ENCODE peak calls at places on chromosomes 3 and 15, in nine cellular contexts. Q is astrocyte of the cerebellum, O is lower leg skin, B is right lobe of liver, M is PC-3, F is MG63, I is Karpas-422, A is AG04450, J is aorta. T is an unnamed sample.

GRCh38 chr15:83077487-83078230 is 10.6 kb upstream of the BTBD1 start:
- DNase-seq in Q (no peak), O (no peak), B (no peak), M (no peak), F (no peak), I (no peak), A (no peak), J (no peak), T (no peak)

GRCh38 chr3:13595001-13595421 is 46.1 kb downstream of the FBLN2 start:
- DNase-seq in Q (no peak), O (no peak), B (no peak), M (no peak), F (no peak), I (no peak), A (no peak), J (peak; percentile 60), T (no peak)

GRCh38 chr3:122268257-122269024 is 56.6 kb upstream of the CSTA start:
- DNase-seq in Q (no peak), O (no peak), B (no peak), M (no peak), F (no peak), I (no peak), A (no peak), J (no peak), T (no peak)

GRCh38 chr15:98666841-98667240 is 18.5 kb downstream of the IGF1R start:
- DNase-seq in Q (no peak), O (no peak), B (no peak), M (no peak), F (no peak), I (no peak), A (no peak), J (no peak), T (no peak)

GRCh38 chr15:48693474-48693873 is 48.0 kb upstream of the FBN1 start:
- DNase-seq in Q (no peak), O (no peak), B (no peak), M (peak; percentile 53), F (peak; percentile 65), I (no peak), A (no peak), J (no peak), T (no peak)

GRCh38 chr3:42846682-42847522 is 28.8 kb downstream of the CYP8B1 start:
- DNase-seq in Q (no peak), O (peak; percentile 84), B (no peak), M (no peak), F (no peak), I (no peak), A (no peak), J (no peak), T (no peak)

GRCh38 chr3:116000315-116000714 is 377.0 kb downstream of the GAP43 start:
- DNase-seq in Q (peak; percentile 80), O (no peak), B (no peak), M (peak; percentile 93), F (peak; percentile 81), I (no peak), A (peak; percentile 87), J (no peak), T (peak; percentile 96)

GRCh38 chr3:12100784-12101183 is 57.9 kb downstream of the TIMP4 start:
- DNase-seq in Q (no peak), O (no peak), B (no peak), M (no peak), F (no peak), I (no peak), A (no peak), J (no peak), T (no peak)

GRCh38 chr3:170909129-170909903 is 879 bp upstream of the EIF5A2 start:
- DNase-seq in Q (peak; percentile 54), O (peak; percentile 85), B (no peak), M (peak; percentile 95), F (peak; percentile 46), I (no peak), A (peak; percentile 89), J (no peak), T (peak; percentile 86)

GRCh38 chr15:83913034-83913632 is 259.2 kb downstream of the ADAMTSL3 start:
- DNase-seq in Q (no peak), O (no peak), B (no peak), M (no peak), F (no peak), I (no peak), A (no peak), J (no peak), T (no peak)

GRCh38 chr3:58578873-58579272 is 1.7 kb upstream of the FAM107A start:
- DNase-seq in Q (no peak), O (no peak), B (no peak), M (no peak), F (no peak), I (no peak), A (no peak), J (no peak), T (no peak)

GRCh38 chr3:58574682-58575081 is 2.5 kb downstream of the FAM107A start:
- DNase-seq in Q (no peak), O (no peak), B (no peak), M (no peak), F (no peak), I (no peak), A (no peak), J (no peak), T (no peak)

GRCh38 chr3:58576716-58577115 is 475 bp downstream of the FAM107A start:
- DNase-seq in Q (no peak), O (no peak), B (no peak), M (no peak), F (no peak), I (no peak), A (no peak), J (no peak), T (no peak)

GRCh38 chr3:58575986-58576652 is 1.1 kb downstream of the FAM107A start:
- DNase-seq in Q (no peak), O (no peak), B (no peak), M (no peak), F (peak; percentile 19), I (no peak), A (no peak), J (no peak), T (no peak)

DNA sequence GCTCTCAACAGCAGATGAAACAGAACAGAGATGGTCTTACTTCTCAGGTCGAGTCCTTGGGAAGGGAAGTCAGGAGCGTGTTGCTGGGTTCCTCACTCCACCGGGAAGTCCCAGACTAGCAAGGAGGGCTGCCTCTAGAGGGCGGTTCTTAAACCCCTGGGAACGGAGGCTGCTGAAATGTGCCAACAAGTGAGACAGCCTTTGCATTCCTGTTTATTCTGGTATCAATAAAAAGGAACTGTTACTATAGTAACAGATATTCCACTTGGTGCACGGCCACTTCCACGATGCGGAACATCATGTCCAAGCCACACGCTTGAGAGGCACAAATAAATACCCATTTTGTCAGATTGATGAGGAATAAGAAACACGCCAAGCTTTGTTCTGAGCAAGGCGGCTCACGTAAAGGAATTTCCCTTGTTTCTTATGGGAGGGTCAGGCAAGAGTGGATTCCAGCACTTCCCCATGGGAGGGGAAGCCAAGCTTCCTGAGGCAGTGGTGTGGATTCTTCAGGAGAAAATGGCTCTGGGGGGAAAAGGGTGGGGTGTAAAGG is at the start of gene FAM107A:
- DNase-seq in Q (peak; percentile 74), O (no peak), B (no peak), M (peak; percentile 33), F (peak; percentile 80), I (no peak), A (no peak), J (no peak), T (no peak)
- H3K4me3 ChIP-seq in Q (peak within 1 kb of the TSS; percentile 33), O (peak within 1 kb of the TSS; percentile 12), B (no peak within 1 kb of the TSS), M (no peak within 1 kb of the TSS), F (peak within 1 kb of the TSS; percentile 57), I (no peak within 1 kb of the TSS), A (no peak within 1 kb of the TSS), J (no peak within 1 kb of the TSS), T (no peak within 1 kb of the TSS)

GRCh38 chr15:28097656-28098359 is 1.3 kb downstream of the OCA2 start:
- DNase-seq in Q (no peak), O (peak; percentile 49), B (no peak), M (no peak), F (no peak), I (no peak), A (no peak), J (peak; percentile 69), T (no peak)
- H3K4me3 ChIP-seq in Q (no peak overlapping the region), O (no peak overlapping the region), B (no peak overlapping the region), M (no peak overlapping the region), F (no peak overlapping the region), I (no peak overlapping the region), A (no peak overlapping the region), J (no peak overlapping the region), T (no peak overlapping the region)

DNA sequence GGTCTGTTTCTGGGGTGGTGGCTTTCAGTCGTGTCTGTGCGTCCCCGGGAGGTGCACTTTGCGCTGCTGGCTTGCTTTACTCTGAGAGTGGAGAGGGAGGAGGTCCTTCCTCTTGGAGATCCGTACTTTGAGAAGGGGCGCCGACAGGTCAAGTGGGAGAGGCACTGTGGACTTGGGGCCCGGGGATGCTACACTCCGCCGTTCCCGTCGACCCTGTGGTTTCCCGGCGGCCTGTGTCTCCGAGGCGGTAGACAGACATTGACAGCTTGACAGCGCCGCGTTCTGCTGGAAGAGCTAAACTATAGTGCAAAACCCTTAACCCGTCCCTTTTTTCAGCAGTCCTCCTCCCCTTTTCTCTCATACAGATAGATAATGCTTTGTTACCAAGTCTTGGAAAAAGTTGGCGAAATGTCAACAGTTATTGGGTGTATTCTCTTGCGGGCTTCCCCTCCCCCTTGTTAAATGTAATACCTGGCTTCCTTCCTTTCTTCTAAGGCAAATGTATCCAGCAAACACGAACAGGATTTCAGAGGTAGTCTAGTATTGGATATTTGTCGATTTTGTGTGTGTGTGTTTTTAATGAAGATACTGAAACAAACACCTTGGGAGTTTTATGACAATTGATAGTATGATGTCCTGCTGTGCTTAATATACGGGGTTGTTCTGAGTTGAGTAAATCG is 6.6 kb downstream of the TPM1 start:
- DNase-seq in Q (no peak), O (peak; percentile 90), B (peak; percentile 74), M (peak; percentile 78), F (peak; percentile 51), I (no peak), A (no peak), J (peak; percentile 76), T (no peak)
- H3K4me3 ChIP-seq in Q (peak overlapping the region; percentile 97), O (peak overlapping the region; percentile 68), B (peak overlapping the region; percentile 87), M (peak overlapping the region; percentile 81), F (peak overlapping the region; percentile 79), I (peak overlapping the region; percentile 82), A (peak overlapping the region; percentile 94), J (peak overlapping the region; percentile 49), T (peak overlapping the region; percentile 71)

GRCh38 chr3:172061724-172062184 is 22.4 kb downstream of the FNDC3B start:
- DNase-seq in Q (no peak), O (no peak), B (no peak), M (peak; percentile 55), F (no peak), I (peak; percentile 43), A (no peak), J (no peak), T (no peak)
- H3K4me3 ChIP-seq in Q (no peak overlapping the region), O (no peak overlapping the region), B (peak overlapping the region; percentile 5), M (peak overlapping the region; percentile 4), F (no peak overlapping the region), I (no peak overlapping the region), A (no peak overlapping the region), J (no peak overlapping the region), T (no peak overlapping the region)

T was measured in skeletal muscle cell.